ENCODE peak calls at places on chromosomes 16 and 17, in five cellular contexts. I, U, Q, D and T are unnamed samples.

GRCh38 chr16:10086620-10087019 is 95.6 kb downstream of the GRIN2A start:
- DNase-seq in D (no peak), I (no peak), U (no peak), Q (no peak), T (no peak)

GRCh38 chr17:82936768-82937171 is 96.9 kb upstream of the ZNF750 start:
- DNase-seq in D (no peak), U (no peak), Q (no peak), I (no peak), T (no peak)

GRCh38 chr17:19003966-19004600 is 481 bp downstream of the FAM83G start:
- DNase-seq in U (no peak), D (peak; percentile 46), Q (peak; percentile 16), I (no peak), T (peak; percentile 76)

GRCh38 chr16:87457724-87458423 is 35.0 kb downstream of the ZCCHC14 start:
- DNase-seq in D (no peak), U (no peak), I (no peak), Q (no peak), T (peak; percentile 39)

GRCh38 chr17:31105991-31106390 is 11.2 kb downstream of the NF1 start:
- DNase-seq in D (no peak), U (no peak), Q (no peak), I (no peak), T (no peak)

GRCh38 chr16:57906385-57907316 is 64.3 kb downstream of the CNGB1 start:
- DNase-seq in Q (peak; percentile 25), I (peak; percentile 61), U (no peak), D (no peak), T (peak; percentile 88)

GRCh38 chr16:55917373-55917919 is 42.3 kb upstream of the CES5A start:
- DNase-seq in U (no peak), I (no peak), D (no peak), Q (no peak), T (no peak)

GRCh38 chr16:27748868-27749546 is 199.1 kb downstream of the KATNIP start:
- DNase-seq in D (no peak), Q (no peak), U (peak; percentile 84), I (peak; percentile 70), T (no peak)

GRCh38 chr17:39677581-39678339 is 9.5 kb downstream of the PNMT start:
- DNase-seq in I (no peak), D (no peak), Q (no peak), U (no peak), T (no peak)

GRCh38 chr17:79813826-79814623 is 17.1 kb upstream of the CBX8 start:
- DNase-seq in D (no peak), U (no peak), Q (no peak), I (no peak), T (no peak)

GRCh38 chr17:64081802-64082799 is 47.8 kb downstream of the ERN1 start:
- DNase-seq in Q (no peak), D (no peak), U (peak; percentile 95), I (no peak), T (no peak)

GRCh38 chr17:14690704-14691103 is 389.8 kb downstream of the HS3ST3B1 start:
- DNase-seq in D (no peak), I (no peak), U (no peak), Q (no peak), T (no peak)

GRCh38 chr17:72602517-72603345 is 481.9 kb downstream of the SOX9 start:
- DNase-seq in Q (no peak), I (no peak), U (peak; percentile 11), D (no peak), T (peak; percentile 38)

GRCh38 chr17:6654816-6655731 is 3.5 kb downstream of the C17orf100 start:
- DNase-seq in I (no peak), Q (no peak), U (no peak), D (no peak), T (peak; percentile 80)

GRCh38 chr17:4968166-4968915 is 724 bp upstream of the SPAG7 start:
- DNase-seq in U (peak; percentile 47), Q (no peak), D (peak; percentile 28), I (peak; percentile 40), T (no peak)

GRCh38 chr16:57132470-57132869 is 40.1 kb downstream of the CPNE2 start:
- DNase-seq in I (no peak), Q (no peak), U (no peak), D (no peak), T (no peak)

GRCh38 chr17:13209091-13209490 is 191.3 kb upstream of the ELAC2 start:
- DNase-seq in I (no peak), D (no peak), U (no peak), Q (no peak), T (no peak)

GRCh38 chr16:89200124-89200849 is at the start of gene SLC22A31:
- DNase-seq in I (no peak), D (no peak), Q (no peak), U (no peak), T (no peak)